ENCODE peak calls at places on chromosome 10, in ten cellular contexts. A, B, M, D, K, P, L, H, N and T are unnamed samples. For H3K4me1 and H3K36me3, the result is how much of the 10 kb centered on the place peaks cover.

GRCh38 chr10:113854757-113855626 is 531 bp downstream of the NHLRC2 start:
- DNase-seq in A (peak), B (peak), M (peak), D (peak), K (peak), P (peak), L (peak), H (peak), N (peak), T (peak)

GRCh38 chr10:75755528-75755927 is 324.1 kb downstream of the LRMDA start:
- DNase-seq in A (no peak), B (no peak), M (no peak), D (no peak), K (no peak), P (no peak), L (no peak), H (no peak), N (no peak), T (no peak)

GRCh38 chr10:117313641-117314040 is 61.6 kb downstream of the PDZD8 start:
- DNase-seq in A (no peak), B (no peak), M (no peak), D (no peak), K (no peak), P (no peak), L (no peak), H (no peak), N (no peak), T (no peak)

GRCh38 chr10:95422196-95422595 is 131.4 kb upstream of the PDLIM1 start:
- DNase-seq in A (peak), B (no peak), M (no peak), D (no peak), K (no peak), P (no peak), L (no peak), H (no peak), N (no peak), T (no peak)

GRCh38 chr10:58919927-58920654 is 256.4 kb upstream of the PHYHIPL start:
- DNase-seq in A (no peak), B (no peak), M (no peak), D (no peak), K (no peak), P (no peak), L (no peak), H (no peak), N (no peak), T (no peak)

GRCh38 chr10:60570272-60570865 is 180.7 kb upstream of the ANK3 start:
- DNase-seq in A (no peak), B (no peak), M (no peak), D (no peak), K (no peak), P (no peak), L (no peak), H (no peak), N (no peak), T (no peak)

GRCh38 chr10:130363899-130364298 is 227.7 kb downstream of the GLRX3 start:
- DNase-seq in A (no peak), B (no peak), M (no peak), D (no peak), K (no peak), P (no peak), L (no peak), H (no peak), N (no peak), T (no peak)

GRCh38 chr10:117511601-117512390 is 30.8 kb upstream of the EMX2 start:
- DNase-seq in A (peak), B (peak), M (no peak), D (no peak), K (peak), P (no peak), L (no peak), H (no peak), N (no peak), T (no peak)

GRCh38 chr10:14648936-14649335 is 125.8 kb downstream of the FAM107B start:
- DNase-seq in A (no peak), B (no peak), M (no peak), D (no peak), K (no peak), P (no peak), L (no peak), H (no peak), N (no peak), T (no peak)

GRCh38 chr10:99873846-99874245 is 91.4 kb downstream of the ABCC2 start:
- DNase-seq in A (no peak), B (no peak), M (no peak), D (no peak), K (peak), P (no peak), L (no peak), H (no peak), N (no peak), T (no peak)

GRCh38 chr10:122821808-122822207 is 23.8 kb downstream of the CUZD1 start:
- DNase-seq in A (no peak), B (no peak), M (no peak), D (no peak), K (no peak), P (no peak), L (no peak), H (no peak), N (no peak), T (no peak)

GRCh38 chr10:5479481-5480161 is 19.7 kb downstream of the CALML5 start:
- DNase-seq in A (peak), B (no peak), M (no peak), D (no peak), K (peak), P (no peak), L (no peak), H (no peak), N (no peak), T (no peak)

GRCh38 chr10:27448926-27449325 is 55.2 kb upstream of the RAB18 start:
- DNase-seq in A (no peak), B (no peak), M (no peak), D (no peak), K (peak), P (no peak), L (no peak), H (no peak), N (no peak), T (no peak)

GRCh38 chr10:106557951-106558733 is 606.4 kb downstream of the SORCS1 start:
- DNase-seq in A (no peak), B (no peak), M (no peak), D (no peak), K (no peak), P (no peak), L (no peak), H (no peak), N (no peak), T (peak)

GRCh38 chr10:86851329-86852207 is 95.1 kb downstream of the BMPR1A start:
- DNase-seq in A (no peak), B (no peak), M (peak), D (peak), K (no peak), P (peak), L (no peak), H (no peak), N (no peak), T (no peak)

GRCh38 chr10:1137499-1138163 is 81.4 kb downstream of the WDR37 start:
- DNase-seq in A (no peak), B (peak), M (no peak), D (no peak), K (no peak), P (no peak), L (no peak), H (no peak), N (no peak), T (no peak)

GRCh38 chr10:22823109-22823508 is 104.7 kb upstream of the ARMC3 start:
- DNase-seq in A (no peak), B (no peak), M (no peak), D (no peak), K (no peak), P (no peak), L (no peak), H (no peak), N (no peak), T (no peak)

GRCh38 chr10:85420501-85421191 is 945.9 kb downstream of the GRID1 start:
- DNase-seq in A (no peak), B (no peak), M (no peak), D (no peak), K (peak), P (no peak), L (no peak), H (no peak), N (no peak), T (no peak)

GRCh38 chr10:734481-734880 is 45.0 kb upstream of the DIP2C start:
- DNase-seq in A (no peak), B (no peak), M (no peak), D (no peak), K (no peak), P (no peak), L (no peak), H (no peak), N (no peak), T (no peak)

GRCh38 chr10:120688928-120689327 is 162.2 kb upstream of the WDR11 start:
- DNase-seq in A (no peak), B (no peak), M (no peak), D (no peak), K (peak), P (no peak), L (peak), H (no peak), N (no peak), T (no peak)

GRCh38 chr10:72645263-72645858 is 19.5 kb upstream of the MICU1 start:
- DNase-seq in A (no peak), B (no peak), M (no peak), D (no peak), K (no peak), P (peak), L (no peak), H (no peak), N (no peak), T (no peak)

GRCh38 chr10:43120948-43121290 is 17.3 kb upstream of the CSGALNACT2 start:
- DNase-seq in A (no peak), B (no peak), M (no peak), D (peak), K (no peak), P (peak), L (no peak), H (peak), N (no peak), T (no peak)

GRCh38 chr10:81843042-81843441 is 32.0 kb upstream of the NRG3 start:
- DNase-seq in A (no peak), B (no peak), M (no peak), D (no peak), K (no peak), P (no peak), L (no peak), H (no peak), N (no peak), T (no peak)

GRCh38 chr10:60189861-60190475 is 199.7 kb downstream of the ANK3 start:
- DNase-seq in A (no peak), B (no peak), M (no peak), D (no peak), K (no peak), P (no peak), L (no peak), H (no peak), N (no peak), T (no peak)

GRCh38 chr10:6535365-6535764 is 44.7 kb downstream of the PRKCQ start:
- DNase-seq in A (no peak), B (no peak), M (no peak), D (no peak), K (no peak), P (no peak), L (no peak), H (no peak), N (no peak), T (no peak)

GRCh38 chr10:31936086-31936485 is 7.5 kb upstream of the ARHGAP12 start:
- DNase-seq in A (no peak), B (no peak), M (no peak), D (no peak), K (no peak), P (no peak), L (no peak), H (no peak), N (no peak), T (no peak)
- H3K4me1 ChIP-seq in A (under half), B (under half), M (under half), D (under half), K (under half), P (under half), L (under half), H (under half), N (under half), T (under half)

GRCh38 chr10:63466168-63466935 is 575 bp upstream of the JMJD1C start:
- DNase-seq in A (peak), B (peak), M (peak), D (peak), K (no peak), P (peak), L (peak), H (peak), N (no peak), T (peak)

GRCh38 chr10:63462442-63462841 is 3.3 kb downstream of the JMJD1C start:
- DNase-seq in A (no peak), B (no peak), M (no peak), D (no peak), K (no peak), P (no peak), L (no peak), H (no peak), N (no peak), T (no peak)

GRCh38 chr10:63464402-63465292 is 1.1 kb downstream of the JMJD1C start:
- DNase-seq in A (no peak), B (no peak), M (no peak), D (no peak), K (no peak), P (no peak), L (peak), H (no peak), N (no peak), T (no peak)

GRCh38 chr10:63467833-63468232 is 2.1 kb upstream of the JMJD1C start:
- DNase-seq in A (no peak), B (no peak), M (no peak), D (no peak), K (no peak), P (no peak), L (no peak), H (no peak), N (no peak), T (no peak)

GRCh38 chr10:63465293-63466167 is at the start of gene JMJD1C:
- DNase-seq in A (peak), B (peak), M (peak), D (peak), K (peak), P (peak), L (peak), H (peak), N (peak), T (peak)
- TF ChIP-seq CTCF in A (no peak), B (no peak), M (no peak), D (no peak), K (peak), P (no peak), L (no peak), H (no peak), N (no peak), T (no peak)

DNA sequence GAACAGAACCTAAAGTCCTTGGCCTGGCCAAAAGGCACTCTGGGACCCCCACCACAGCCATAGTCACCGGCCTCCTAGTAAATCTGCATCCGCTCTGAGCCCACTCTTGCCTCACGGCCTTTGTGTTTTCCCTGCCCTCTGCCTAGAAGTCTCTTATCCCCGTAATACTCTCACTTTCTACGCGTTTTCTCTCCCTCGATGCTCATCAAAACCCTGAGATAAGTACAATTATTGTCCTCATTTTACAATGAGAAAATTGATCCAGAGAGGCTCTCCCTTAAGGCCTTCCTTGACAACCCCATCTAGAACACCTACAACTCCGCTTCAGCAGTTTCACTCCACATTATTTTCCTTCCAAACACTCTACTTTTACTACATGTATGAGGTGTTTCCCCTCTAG is 1.5 kb upstream of the SFXN4 start:
- DNase-seq in A (no peak), B (no peak), M (no peak), D (no peak), K (no peak), P (no peak), L (no peak), H (no peak), N (no peak), T (no peak)
- H3K36me3 ChIP-seq in A (under half), B (under half), M (half or more), D (under half), K (under half), P (under half), L (under half), H (under half), N (under half), T (half or more)

GRCh38 chr10:8045728-8046494 is 8.6 kb upstream of the GATA3 start:
- DNase-seq in A (no peak), B (no peak), M (no peak), D (no peak), K (no peak), P (no peak), L (no peak), H (no peak), N (no peak), T (no peak)

GRCh38 chr10:8048281-8049008 is 6.0 kb upstream of the GATA3 start:
- DNase-seq in A (no peak), B (no peak), M (no peak), D (no peak), K (no peak), P (no peak), L (no peak), H (no peak), N (no peak), T (no peak)

GRCh38 chr10:8049874-8050560 is 4.5 kb upstream of the GATA3 start:
- DNase-seq in A (no peak), B (no peak), M (no peak), D (no peak), K (peak), P (no peak), L (no peak), H (no peak), N (no peak), T (no peak)

GRCh38 chr10:8049151-8049873 is 5.2 kb upstream of the GATA3 start:
- DNase-seq in A (no peak), B (no peak), M (no peak), D (no peak), K (peak), P (no peak), L (no peak), H (no peak), N (no peak), T (no peak)

GRCh38 chr10:8047452-8048280 is 6.8 kb upstream of the GATA3 start:
- DNase-seq in A (no peak), B (no peak), M (no peak), D (no peak), K (peak), P (no peak), L (no peak), H (no peak), N (no peak), T (no peak)
- H3K4me1 ChIP-seq in A (half or more), B (under half), M (under half), D (half or more), K (under half), P (under half), L (under half), H (half or more), N (under half), T (half or more)

GRCh38 chr10:29669149-29669548 is 34.4 kb upstream of the SVIL start:
- DNase-seq in A (no peak), B (no peak), M (peak), D (no peak), K (no peak), P (no peak), L (no peak), H (no peak), N (no peak), T (peak)
- TF ChIP-seq CTCF in A (no peak), B (no peak), M (no peak), D (no peak), K (no peak), P (no peak), L (peak), H (no peak), N (no peak), T (no peak)